ENCODE peak calls at places on chromosomes 12 and 14, in six cellular contexts. M, D, L, Q, X and P are unnamed samples. For H3K9me3, the result is how much of the 10 kb centered on the place peaks cover.

GRCh38 chr12:2654311-2654710 is 140.5 kb upstream of the FKBP4 start:
- DNase-seq in L (no peak), D (no peak), X (no peak), M (no peak), Q (no peak), P (peak)

GRCh38 chr12:84375472-84375871 is 537.1 kb downstream of the SLC6A15 start:
- DNase-seq in L (no peak), M (no peak), X (no peak), Q (no peak), D (peak), P (no peak)

GRCh38 chr12:2019126-2019525 is 14.9 kb upstream of the DCP1B start:
- DNase-seq in Q (no peak), L (no peak), M (no peak), X (no peak), D (no peak), P (no peak)

GRCh38 chr12:15545329-15545728 is 223.0 kb downstream of the PTPRO start:
- DNase-seq in D (no peak), X (no peak), L (no peak), M (no peak), Q (no peak), P (no peak)

GRCh38 chr12:106814649-106815048 is 40.2 kb downstream of the RIC8B start:
- DNase-seq in Q (no peak), D (no peak), L (no peak), X (no peak), M (no peak), P (no peak)

GRCh38 chr12:42507589-42507988 is 82.0 kb downstream of the PRICKLE1 start:
- DNase-seq in M (no peak), L (no peak), D (no peak), Q (no peak), X (no peak), P (no peak)

GRCh38 chr12:113103756-113104450 is 31.7 kb downstream of the RASAL1 start:
- DNase-seq in Q (peak), L (no peak), X (no peak), D (no peak), M (no peak), P (no peak)

GRCh38 chr14:68268197-68268596 is 448.6 kb downstream of the RAD51B start:
- DNase-seq in Q (no peak), M (no peak), D (no peak), X (no peak), L (no peak), P (no peak)

GRCh38 chr14:38481939-38482678 is 226.2 kb upstream of the CLEC14A start:
- DNase-seq in M (no peak), X (no peak), Q (no peak), L (no peak), D (peak), P (no peak)

GRCh38 chr14:92651106-92651792 is 97.2 kb downstream of the LGMN start:
- DNase-seq in D (no peak), M (no peak), Q (no peak), X (no peak), L (no peak), P (no peak)

GRCh38 chr12:71727958-71728357 is 26.7 kb upstream of the RAB21 start:
- DNase-seq in L (no peak), D (no peak), Q (no peak), M (no peak), X (no peak), P (no peak)

GRCh38 chr12:26728205-26729050 is 104.6 kb downstream of the ITPR2 start:
- DNase-seq in L (no peak), M (no peak), X (no peak), D (no peak), Q (no peak), P (no peak)

GRCh38 chr14:37232907-37233481 is 35.3 kb downstream of the MIPOL1 start:
- DNase-seq in X (no peak), D (peak), L (peak), Q (no peak), M (peak), P (no peak)

GRCh38 chr12:82873951-82874350 is 187.2 kb downstream of the TMTC2 start:
- DNase-seq in Q (no peak), X (no peak), L (no peak), M (no peak), D (no peak), P (no peak)

GRCh38 chr12:59444932-59445331 is 150.9 kb upstream of the SLC16A7 start:
- DNase-seq in L (no peak), X (no peak), Q (peak), M (no peak), D (peak), P (no peak)

GRCh38 chr12:65300679-65301349 is 22.3 kb downstream of the MSRB3 start:
- DNase-seq in X (no peak), M (peak), Q (no peak), D (peak), L (no peak), P (no peak)

GRCh38 chr12:118773956-118774723 is 207.2 kb upstream of the SRRM4 start:
- DNase-seq in M (no peak), L (no peak), X (no peak), Q (no peak), D (no peak), P (no peak)

GRCh38 chr14:22225526-22226133 is 363.4 kb downstream of the DAD1 start:
- DNase-seq in Q (no peak), X (no peak), L (no peak), D (peak), M (no peak), P (no peak)

GRCh38 chr14:33938131-33938949 is 12.5 kb downstream of the EGLN3 start:
- DNase-seq in D (no peak), M (peak), X (peak), L (peak), Q (peak), P (peak)

GRCh38 chr12:45558353-45558752 is 171.2 kb upstream of the ARID2 start:
- DNase-seq in L (no peak), M (no peak), Q (no peak), D (no peak), X (no peak), P (no peak)

GRCh38 chr14:101602466-101602840 is 41.2 kb downstream of the DIO3 start:
- DNase-seq in X (no peak), L (no peak), M (no peak), D (no peak), Q (no peak), P (no peak)

GRCh38 chr12:76927170-76927784 is 48.5 kb upstream of the CSRP2 start:
- DNase-seq in X (no peak), L (peak), M (peak), D (peak), Q (peak), P (no peak)

GRCh38 chr12:31626270-31626669 is 33.2 kb upstream of the ETFBKMT start:
- DNase-seq in Q (no peak), L (no peak), D (no peak), M (no peak), X (no peak), P (no peak)

GRCh38 chr12:3310271-3311026 is 180.6 kb upstream of the PRMT8 start:
- DNase-seq in D (no peak), Q (no peak), M (no peak), X (no peak), L (no peak), P (no peak)

GRCh38 chr12:14416658-14417057 is 51.2 kb downstream of the ATF7IP start:
- DNase-seq in M (no peak), L (no peak), Q (no peak), X (no peak), D (peak), P (no peak)

GRCh38 chr12:89959188-89959587 is 250.6 kb upstream of the ATP2B1 start:
- DNase-seq in Q (no peak), L (no peak), D (no peak), X (no peak), M (no peak), P (no peak)

GRCh38 chr12:3213768-3214167 is 136.6 kb downstream of the TSPAN9 start:
- DNase-seq in X (no peak), Q (no peak), D (no peak), M (no peak), L (no peak), P (no peak)

GRCh38 chr14:56555921-56556570 is 23.6 kb upstream of the TMEM260 start:
- DNase-seq in D (peak), M (peak), X (no peak), Q (no peak), L (no peak), P (no peak)

GRCh38 chr12:111366075-111366474 is 2.8 kb downstream of the PHETA1 start:
- DNase-seq in L (no peak), M (no peak), Q (no peak), X (no peak), D (no peak), P (no peak)

GRCh38 chr12:111368291-111368683 is 608 bp downstream of the PHETA1 start:
- DNase-seq in Q (peak), X (no peak), L (no peak), D (no peak), M (no peak), P (no peak)

GRCh38 chr12:111366583-111366982 is 2.3 kb downstream of the PHETA1 start:
- DNase-seq in Q (no peak), X (no peak), M (no peak), D (no peak), L (no peak), P (no peak)

GRCh38 chr12:111368684-111369495 is at the start of gene PHETA1:
- DNase-seq in M (peak), X (peak), Q (peak), D (peak), L (peak), P (peak)

DNA sequence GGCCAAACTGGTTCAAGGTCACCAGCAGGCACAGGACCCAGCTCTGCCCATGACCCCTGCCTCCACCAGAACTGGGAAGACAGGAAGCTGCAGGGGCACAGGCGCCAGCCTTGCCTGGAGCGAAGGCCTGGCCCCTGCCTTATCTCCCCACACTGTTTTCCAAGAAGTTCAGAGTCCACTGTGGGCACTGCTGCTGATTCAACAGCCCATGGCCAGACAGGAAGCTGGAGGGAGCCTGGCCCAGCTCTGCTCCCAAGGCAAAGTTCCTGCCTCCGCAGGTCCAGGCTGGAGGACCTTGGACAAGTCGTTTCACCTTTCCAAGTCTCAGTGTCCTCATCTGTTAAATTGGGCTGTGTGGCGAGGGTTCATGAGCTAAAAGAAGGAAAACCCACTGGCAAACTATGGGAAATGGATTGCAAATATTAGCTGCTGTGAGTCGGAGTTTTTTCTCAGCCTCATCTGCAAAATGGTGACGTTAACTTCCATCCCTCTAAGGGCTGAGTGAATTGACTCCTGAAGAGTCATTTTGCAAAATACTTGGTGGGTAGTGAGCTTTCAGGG is 1.2 kb downstream of the PHETA1 start:
- DNase-seq in D (peak), M (no peak), L (no peak), Q (peak), X (no peak), P (no peak)
- H3K4me3 ChIP-seq in D (peak), M (peak), L (peak), Q (peak), X (peak), P (peak)

DNA sequence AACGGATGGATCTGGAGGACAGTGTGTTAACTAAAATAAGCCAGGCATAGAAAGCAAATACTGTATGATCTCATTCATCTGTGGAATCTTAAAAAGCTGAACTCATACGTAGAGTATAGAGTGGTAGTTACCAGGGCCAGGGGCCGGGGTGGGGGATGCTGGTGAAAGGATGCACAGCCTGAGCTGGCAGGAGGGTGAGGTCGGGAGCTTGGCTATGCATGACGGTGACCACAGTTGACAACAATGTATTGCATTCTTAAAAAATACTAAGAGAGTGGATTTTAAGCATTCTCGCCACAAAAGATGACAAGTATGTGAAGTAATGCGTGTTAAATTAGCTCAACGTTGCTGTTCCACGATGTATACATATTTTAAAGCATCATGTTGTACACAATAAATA is 351.3 kb downstream of the TMEM121 start:
- DNase-seq in Q (peak), D (no peak), M (no peak), X (no peak), L (no peak), P (no peak)
- H3K9me3 ChIP-seq in Q (under half), D (under half), M (under half), X (under half), L (under half), P (under half)

GRCh38 chr12:49358548-49359141 is 8.6 kb upstream of the SPATS2 start:
- DNase-seq in D (peak), Q (peak), M (peak), L (peak), X (no peak), P (no peak)
- H3K4me3 ChIP-seq in D (no peak), Q (no peak), M (peak), L (no peak), X (no peak), P (no peak)

DNA sequence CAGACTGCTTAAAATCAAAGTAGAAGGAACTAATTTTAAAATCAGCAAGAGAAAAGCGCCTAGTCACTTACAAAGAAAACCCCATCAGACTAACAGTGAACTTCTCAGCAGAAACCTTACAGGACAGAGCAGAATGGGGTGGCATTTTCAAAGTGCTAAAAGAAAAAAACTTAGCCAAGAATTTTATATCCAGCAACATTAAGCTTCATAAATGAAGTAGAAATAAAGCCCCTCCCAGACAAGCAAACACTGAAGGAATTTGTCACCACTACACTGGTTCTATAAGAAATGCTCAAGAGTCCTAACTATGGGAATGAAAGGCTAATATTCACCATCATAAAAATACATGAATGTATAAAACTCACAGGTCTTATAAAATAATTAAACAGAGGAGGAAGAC is 6.4 kb upstream of the ZNF268 start:
- DNase-seq in L (no peak), X (no peak), Q (no peak), M (no peak), D (no peak), P (no peak)
- H3K9me3 ChIP-seq in L (under half), X (under half), Q (under half), M (under half), D (under half), P (under half)

GRCh38 chr14:50794063-50794645 is 36.8 kb downstream of the NIN start:
- DNase-seq in X (no peak), M (no peak), Q (no peak), L (no peak), D (no peak), P (no peak)

GRCh38 chr14:50792058-50792477 is 38.9 kb downstream of the NIN start:
- DNase-seq in M (no peak), L (no peak), X (no peak), D (no peak), Q (no peak), P (no peak)

GRCh38 chr14:50791201-50791600 is 39.8 kb downstream of the NIN start:
- DNase-seq in X (no peak), L (no peak), D (no peak), M (no peak), Q (no peak), P (no peak)

GRCh38 chr14:50792634-50793068 is 38.3 kb downstream of the NIN start:
- DNase-seq in X (no peak), L (no peak), M (no peak), D (no peak), Q (no peak), P (no peak)

GRCh38 chr14:50790568-50790967 is 40.4 kb downstream of the NIN start:
- DNase-seq in L (no peak), M (no peak), D (peak), Q (no peak), X (no peak), P (no peak)
- H3K4me3 ChIP-seq in L (no peak), M (no peak), D (no peak), Q (no peak), X (no peak), P (no peak)

GRCh38 chr12:50022903-50023302 is 2.4 kb downstream of the RACGAP1 start:
- DNase-seq in Q (no peak), M (no peak), X (no peak), L (no peak), D (no peak), P (no peak)

GRCh38 chr12:50026691-50027090 is 1.4 kb upstream of the RACGAP1 start:
- DNase-seq in X (no peak), M (no peak), Q (no peak), D (no peak), L (no peak), P (no peak)

GRCh38 chr12:50025187-50026059 is at the start of gene RACGAP1:
- DNase-seq in Q (peak), X (peak), L (peak), M (peak), D (peak), P (peak)

GRCh38 chr12:50024227-50024626 is 1.1 kb downstream of the RACGAP1 start:
- DNase-seq in D (no peak), X (no peak), L (no peak), M (no peak), Q (no peak), P (no peak)

DNA sequence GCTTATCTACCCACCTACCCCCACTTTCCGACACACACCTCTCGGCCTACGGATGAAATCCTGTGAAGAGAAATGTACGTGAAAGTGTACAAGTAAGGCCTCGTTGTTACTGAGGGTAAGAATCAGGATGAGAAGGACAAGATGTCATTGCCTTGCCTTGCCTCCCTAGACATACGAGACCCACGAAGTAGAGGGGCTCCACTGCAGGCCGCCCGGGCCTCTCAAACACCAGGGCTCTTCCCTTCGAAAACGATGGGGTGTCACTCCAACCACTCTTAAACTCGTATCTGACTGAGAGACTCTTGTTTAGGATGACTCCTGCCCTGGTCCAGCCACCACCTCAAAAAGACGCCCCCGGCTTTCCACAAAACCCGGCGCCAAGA is 499 bp downstream of the RACGAP1 start:
- DNase-seq in D (no peak), M (no peak), Q (no peak), L (no peak), X (no peak), P (no peak)
- H3K9me3 ChIP-seq in D (under half), M (under half), Q (under half), L (under half), X (under half), P (under half)

GRCh38 chr14:102853703-102854396 is 68.6 kb upstream of the AMN start:
- DNase-seq in Q (no peak), X (no peak), L (no peak), M (no peak), D (no peak), P (no peak)

GRCh38 chr14:102854397-102854703 is 68.1 kb upstream of the AMN start:
- DNase-seq in M (no peak), D (no peak), L (no peak), X (no peak), Q (no peak), P (no peak)

GRCh38 chr14:102848830-102849521 is 71.7 kb downstream of the TRAF3 start:
- DNase-seq in Q (peak), D (no peak), M (no peak), X (no peak), L (peak), P (peak)

DNA sequence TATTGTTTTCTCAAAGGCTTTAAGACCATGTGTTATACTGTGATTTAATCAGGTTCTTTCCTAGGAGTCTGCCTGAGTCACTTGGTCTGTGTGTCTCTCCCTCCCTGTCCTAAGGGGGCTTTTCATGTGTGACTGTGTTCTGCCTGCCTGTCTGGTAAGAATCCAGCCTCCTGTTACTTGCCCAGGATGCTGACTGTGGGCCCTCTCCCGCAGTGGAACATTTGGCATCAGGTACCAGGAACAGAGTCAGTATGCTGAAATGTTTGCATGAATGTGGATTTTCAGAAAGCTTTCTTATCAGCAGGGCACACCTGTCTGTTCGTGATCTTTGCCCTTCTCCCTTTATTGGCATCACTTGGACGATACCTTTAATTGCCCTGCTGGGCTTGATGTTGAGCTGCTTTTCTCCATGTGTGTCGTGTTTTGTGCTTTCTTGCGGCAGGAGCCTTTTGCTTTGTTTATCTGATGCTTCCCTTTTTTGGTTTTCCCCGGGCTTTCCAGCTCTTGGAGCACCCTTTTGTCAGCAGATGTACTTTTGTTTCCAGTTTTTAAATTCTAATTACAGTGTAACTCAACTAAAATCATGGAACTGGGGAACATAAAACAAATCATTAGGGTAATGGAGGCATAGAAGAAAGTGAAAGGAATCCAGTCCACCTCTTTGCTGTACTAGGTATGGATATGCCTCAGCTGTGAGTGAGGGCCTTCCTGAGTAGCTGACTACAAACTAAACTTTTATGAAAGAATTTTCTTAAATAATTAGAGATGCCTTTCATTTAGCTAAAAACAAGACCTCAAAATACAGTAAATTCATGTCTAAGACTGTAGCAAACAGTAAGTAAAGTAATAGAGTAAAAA is 72.5 kb downstream of the TRAF3 start:
- DNase-seq in D (peak), L (no peak), M (no peak), X (no peak), Q (no peak), P (no peak)
- H3K4me3 ChIP-seq in D (no peak), L (no peak), M (no peak), X (no peak), Q (no peak), P (peak)